ENCODE peak calls at places on chromosomes 7 and 10, in seven cellular contexts. O, E, Q, F, M, Y and G are unnamed samples.

GRCh38 chr10:80094236-80094635 is 15.8 kb downstream of the TMEM254 start:
- DNase-seq in O (no peak), M (no peak), Y (no peak), Q (no peak), E (no peak), F (no peak), G (no peak)

GRCh38 chr10:131736321-131736980 is 164.4 kb upstream of the PPP2R2D start:
- DNase-seq in O (no peak), Q (no peak), F (no peak), M (no peak), E (peak; percentile 24), Y (peak; percentile 34), G (peak; percentile 80)

GRCh38 chr10:85643839-85644525 is 722.6 kb downstream of the GRID1 start:
- DNase-seq in Q (no peak), Y (no peak), O (no peak), E (no peak), M (peak; percentile 29), F (peak; percentile 39), G (no peak)

GRCh38 chr7:112487938-112488575 is 7.3 kb downstream of the LSMEM1 start:
- DNase-seq in Q (no peak), M (no peak), O (no peak), Y (no peak), E (no peak), F (no peak), G (no peak)

GRCh38 chr10:79382491-79382941 is 35.2 kb downstream of the PPIF start:
- DNase-seq in F (no peak), E (peak; percentile 24), O (no peak), M (no peak), Y (peak; percentile 71), Q (no peak), G (peak; percentile 87)

GRCh38 chr10:3699896-3700295 is 85.1 kb downstream of the KLF6 start:
- DNase-seq in Y (no peak), M (no peak), Q (no peak), O (no peak), F (no peak), E (no peak), G (no peak)

GRCh38 chr10:101939273-101939635 is 95.7 kb upstream of the KCNIP2 start:
- DNase-seq in E (no peak), F (peak; percentile 9), Q (no peak), M (no peak), Y (no peak), O (peak; percentile 96), G (no peak)

GRCh38 chr7:26078437-26079362 is 73.3 kb upstream of the NFE2L3 start:
- DNase-seq in Y (peak; percentile 73), O (no peak), E (peak; percentile 65), F (peak; percentile 78), Q (peak; percentile 61), M (peak; percentile 57), G (peak; percentile 54)

GRCh38 chr7:23715099-23715498 is 5.1 kb downstream of the STK31 start:
- DNase-seq in Q (no peak), Y (no peak), E (no peak), F (no peak), M (no peak), O (no peak), G (no peak)

GRCh38 chr10:113230018-113230610 is 280.1 kb downstream of the TCF7L2 start:
- DNase-seq in M (no peak), Y (no peak), F (no peak), Q (no peak), O (no peak), E (no peak), G (no peak)

GRCh38 chr10:77710759-77711682 is 73.4 kb upstream of the KCNMA1 start:
- DNase-seq in E (peak; percentile 83), Q (peak; percentile 71), O (peak; percentile 44), Y (peak; percentile 70), F (peak; percentile 62), M (peak; percentile 5), G (peak; percentile 95)

GRCh38 chr7:105656922-105657521 is 75.7 kb upstream of the EFCAB10 start:
- DNase-seq in F (peak; percentile 67), Q (no peak), M (no peak), Y (no peak), E (peak; percentile 44), O (no peak), G (no peak)

GRCh38 chr10:118373786-118374185 is 31.7 kb upstream of the FAM204A start:
- DNase-seq in E (no peak), O (peak; percentile 69), Q (no peak), M (peak; percentile 7), Y (no peak), F (no peak), G (no peak)

GRCh38 chr10:35532141-35532540 is 73.0 kb upstream of the GJD4 start:
- DNase-seq in F (no peak), E (no peak), Q (no peak), Y (no peak), O (no peak), M (no peak), G (no peak)

GRCh38 chr10:71852335-71852937 is 1.4 kb upstream of the PSAP start:
- DNase-seq in E (peak; percentile 64), Y (no peak), M (no peak), F (no peak), O (no peak), Q (peak; percentile 62), G (no peak)

GRCh38 chr10:59719374-59719773 is 9.7 kb upstream of the SLC16A9 start:
- DNase-seq in F (no peak), Y (no peak), Q (no peak), E (no peak), O (no peak), M (no peak), G (no peak)

GRCh38 chr7:42096681-42097637 is 140.1 kb downstream of the GLI3 start:
- DNase-seq in O (peak; percentile 53), E (peak; percentile 71), F (no peak), Y (no peak), M (no peak), Q (peak; percentile 82), G (no peak)

GRCh38 chr7:98291717-98292116 is 10.2 kb downstream of the BRI3 start:
- DNase-seq in Y (no peak), O (no peak), Q (no peak), E (no peak), M (no peak), F (no peak), G (no peak)

GRCh38 chr10:101558206-101558605 is 29.9 kb downstream of the POLL start:
- DNase-seq in F (no peak), O (no peak), E (no peak), Y (no peak), Q (no peak), M (no peak), G (peak; percentile 84)

GRCh38 chr10:58545427-58545826 is 32.8 kb downstream of the BICC1 start:
- DNase-seq in Y (no peak), E (no peak), F (no peak), O (no peak), M (no peak), Q (no peak), G (no peak)

GRCh38 chr7:31122649-31123058 is 70.5 kb downstream of the ADCYAP1R1 start:
- DNase-seq in Q (peak; percentile 50), Y (no peak), F (peak; percentile 46), O (peak; percentile 90), M (peak; percentile 45), E (peak; percentile 67), G (peak; percentile 72)

GRCh38 chr10:79183468-79183865 is 114.7 kb downstream of the ZMIZ1 start:
- DNase-seq in F (no peak), M (no peak), Q (no peak), Y (no peak), O (no peak), E (no peak), G (no peak)

DNA sequence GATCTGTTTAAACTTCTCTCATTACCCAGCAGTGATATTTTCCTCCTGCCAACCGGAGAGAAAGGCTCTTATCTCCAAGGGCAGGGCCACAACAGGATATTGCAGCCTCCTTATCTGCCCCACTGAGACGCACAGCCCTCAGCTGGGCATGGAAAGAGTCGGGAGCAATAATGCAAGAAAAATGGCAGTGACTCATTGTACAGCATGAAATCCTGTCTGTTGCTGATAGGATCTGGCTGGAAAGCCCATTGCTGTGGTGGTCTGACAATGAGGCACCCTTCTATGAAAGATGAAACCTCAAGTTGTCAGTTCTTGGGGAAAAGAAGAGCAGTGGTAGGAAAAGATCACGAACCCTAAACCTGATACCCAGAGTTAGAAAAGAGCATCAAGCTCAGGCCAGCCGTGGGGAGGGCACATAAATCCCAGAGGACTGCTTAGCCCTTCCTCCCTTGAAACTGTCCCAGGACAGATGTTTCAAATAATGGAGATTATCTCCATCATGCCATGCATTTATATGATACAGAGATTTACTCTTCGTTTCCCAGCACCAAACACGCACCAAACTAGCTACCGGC is 47.0 kb upstream of the FIGNL1 start:
- DNase-seq in E (no peak), O (peak; percentile 12), Y (no peak), Q (no peak), F (no peak), M (no peak), G (peak; percentile 68)
- TF ChIP-seq POLR2A in E (no peak), O (no peak), Y (no peak), Q (no peak), F (no peak), M (no peak), G (no peak)

DNA sequence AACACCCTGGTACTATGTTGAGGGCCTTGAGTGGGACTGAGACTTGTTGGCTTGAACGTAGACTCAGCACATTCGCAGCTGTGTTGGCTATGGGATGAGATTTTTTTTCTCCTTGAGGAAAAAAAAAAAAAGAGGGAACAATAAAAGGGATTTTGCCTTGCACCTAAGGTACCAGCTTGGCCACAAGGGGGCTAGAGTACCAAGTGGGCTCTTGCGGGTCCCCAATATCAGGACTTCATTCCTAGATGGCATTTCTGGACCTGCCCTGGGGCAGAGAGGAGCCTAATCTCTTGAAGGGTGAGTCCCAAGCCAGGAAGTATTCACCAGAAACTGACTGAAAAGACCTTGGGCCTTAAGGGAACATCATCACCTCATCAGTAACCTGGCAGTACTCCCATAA is 1083.6 kb upstream of the PHF14 start:
- DNase-seq in F (no peak), E (no peak), Q (no peak), Y (no peak), O (no peak), M (no peak), G (no peak)
- TF ChIP-seq CTCF in F (no peak), E (no peak), Q (no peak), Y (no peak), O (no peak), M (no peak), G (no peak)

GRCh38 chr10:45673074-45673628 is 579 bp upstream of the ZFAND4 start:
- DNase-seq in Q (peak; percentile 36), M (peak; percentile 37), O (no peak), Y (peak; percentile 69), F (no peak), E (no peak), G (peak; percentile 38)

GRCh38 chr10:45675388-45675787 is 2.8 kb upstream of the ZFAND4 start:
- DNase-seq in F (no peak), Q (no peak), Y (no peak), O (no peak), M (no peak), E (no peak), G (no peak)

GRCh38 chr10:45672201-45673073 is at the start of gene ZFAND4:
- DNase-seq in F (peak; percentile 96), Y (peak; percentile 98), Q (peak; percentile 99), E (peak; percentile 98), M (peak; percentile 93), O (peak; percentile 94), G (peak; percentile 95)
- TF ChIP-seq POLR2A in F (peak; percentile 40), Y (no peak), Q (peak; percentile 77), E (no peak), M (peak; percentile 55), O (peak; percentile 54), G (no peak)

DNA sequence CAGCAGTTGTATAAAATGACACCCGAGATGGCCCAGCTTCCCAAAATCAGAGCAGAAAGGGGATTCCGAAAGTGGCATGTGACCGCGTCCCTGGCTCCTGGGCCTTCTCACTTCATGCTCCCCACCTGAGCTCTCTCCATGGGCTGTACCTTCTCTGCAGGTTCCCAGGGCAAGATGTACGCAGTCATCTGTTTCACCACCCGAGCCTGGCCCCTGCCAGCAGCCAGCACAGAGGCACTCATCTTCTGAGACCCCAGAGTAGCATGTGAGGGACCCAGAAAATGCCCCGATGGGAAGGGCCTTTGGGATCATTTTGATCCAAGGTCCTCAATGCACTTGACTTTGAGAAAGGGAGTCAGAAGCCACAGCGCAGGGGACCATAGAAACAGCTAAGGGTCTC is 213.9 kb downstream of the USP6NL start:
- DNase-seq in E (no peak), M (no peak), Y (no peak), F (no peak), O (no peak), Q (no peak), G (no peak)
- TF ChIP-seq CTCF in E (no peak), M (no peak), Y (no peak), F (no peak), O (no peak), Q (no peak), G (no peak)